ENCODE peak calls at places on chromosome 17, in ten cellular contexts. T is stimulated activated CD4-positive, alpha-beta T cell treated with anti-CD3 and anti-CD28 coated beads, Interleukin-1b, Interleukin-23, amount 100 ng/mL, for 4 hours; I is islet precursor cell; U is skeletal muscle cell; C is RPMI8226; N is stimulated activated CD8-positive, alpha-beta memory T cell treated with anti-CD3 and anti-CD28 coated beads, Interleukin-4, amount 100 ng/mL, for 1 hour; M is activated naive CD8-positive, alpha-beta T cell treated with anti-CD3 and anti-CD28 coated beads for 36 hours; L is COLO829; Q is SK-MEL-5; D is A549. A is an unnamed sample.

GRCh38 chr17:36527851-36528250 is 6.8 kb downstream of the MYO19 start:
- DNase-seq in T (no peak), I (peak; percentile 53), U (no peak), C (no peak), N (no peak), M (no peak), L (no peak), Q (no peak), D (no peak), A (no peak)

GRCh38 chr17:27804113-27804512 is 3.8 kb upstream of the NOS2 start:
- DNase-seq in T (no peak), I (no peak), U (no peak), C (no peak), N (no peak), M (no peak), L (no peak), Q (no peak), D (no peak), A (no peak)

GRCh38 chr17:59365383-59365981 is 34.0 kb downstream of the YPEL2 start:
- DNase-seq in T (no peak), I (peak; percentile 82), U (no peak), C (no peak), N (no peak), M (no peak), L (no peak), Q (no peak), D (no peak), A (no peak)

GRCh38 chr17:47703191-47703591 is 9.2 kb downstream of the TBKBP1 start:
- DNase-seq in T (peak; percentile 60), I (no peak), U (no peak), C (no peak), N (no peak), M (peak; percentile 70), L (no peak), Q (no peak), D (no peak), A (no peak)

GRCh38 chr17:850828-851759 is 68.9 kb downstream of the MRM3 start:
- DNase-seq in T (no peak), I (no peak), U (peak; percentile 40), C (no peak), N (no peak), M (no peak), L (no peak), Q (no peak), D (no peak), A (peak; percentile 40)

GRCh38 chr17:75720656-75721462 is at the start of gene ITGB4:
- DNase-seq in T (peak; percentile 48), I (peak; percentile 93), U (no peak), C (peak; percentile 90), N (peak; percentile 41), M (peak; percentile 70), L (no peak), Q (no peak), D (peak; percentile 75), A (no peak)

GRCh38 chr17:17783825-17784598 is 52.8 kb downstream of the SREBF1 start:
- DNase-seq in T (no peak), I (peak; percentile 74), U (peak; percentile 18), C (peak; percentile 83), N (no peak), M (no peak), L (no peak), Q (no peak), D (no peak), A (no peak)

GRCh38 chr17:77571562-77571981 is 386.9 kb upstream of the TNRC6C start:
- DNase-seq in T (no peak), I (no peak), U (no peak), C (no peak), N (no peak), M (no peak), L (no peak), Q (no peak), D (no peak), A (peak; percentile 6)

GRCh38 chr17:74950207-74950606 is 14.5 kb downstream of the OTOP3 start:
- DNase-seq in T (no peak), I (no peak), U (no peak), C (no peak), N (no peak), M (no peak), L (no peak), Q (no peak), D (no peak), A (no peak)

GRCh38 chr17:79939755-79940154 is 95.9 kb downstream of the TBC1D16 start:
- DNase-seq in T (no peak), I (no peak), U (no peak), C (no peak), N (no peak), M (no peak), L (no peak), Q (no peak), D (no peak), A (no peak)

GRCh38 chr17:19728114-19728495 is 11.7 kb upstream of the SLC47A2 start:
- DNase-seq in T (no peak), I (no peak), U (peak; percentile 71), C (peak; percentile 90), N (no peak), M (no peak), L (no peak), Q (peak; percentile 27), D (no peak), A (peak; percentile 63)

GRCh38 chr17:21210411-21211076 is 3.4 kb downstream of the TMEM11 start:
- DNase-seq in T (no peak), I (no peak), U (no peak), C (no peak), N (no peak), M (no peak), L (no peak), Q (no peak), D (no peak), A (no peak)

GRCh38 chr17:63249256-63250006 is 196.7 kb downstream of the CYB561 start:
- DNase-seq in T (no peak), I (no peak), U (peak; percentile 17), C (no peak), N (no peak), M (no peak), L (no peak), Q (peak; percentile 22), D (no peak), A (peak; percentile 42)

GRCh38 chr17:13986855-13987254 is 82.4 kb upstream of the COX10 start:
- DNase-seq in T (no peak), I (peak; percentile 36), U (no peak), C (no peak), N (no peak), M (no peak), L (no peak), Q (no peak), D (no peak), A (no peak)

GRCh38 chr17:6191405-6192095 is 121.4 kb downstream of the WSCD1 start:
- DNase-seq in T (no peak), I (peak; percentile 52), U (no peak), C (no peak), N (no peak), M (no peak), L (no peak), Q (no peak), D (no peak), A (no peak)

GRCh38 chr17:78143214-78144145 is 2.7 kb upstream of the C17orf99 start:
- DNase-seq in T (no peak), I (no peak), U (no peak), C (no peak), N (no peak), M (no peak), L (no peak), Q (no peak), D (no peak), A (no peak)

GRCh38 chr17:50261051-50261915 is 13.0 kb upstream of the TMEM92 start:
- DNase-seq in T (no peak), I (peak; percentile 54), U (no peak), C (no peak), N (no peak), M (no peak), L (no peak), Q (no peak), D (no peak), A (no peak)

GRCh38 chr17:60971515-60972369 is 294.1 kb downstream of the BCAS3 start:
- DNase-seq in T (peak; percentile 9), I (peak; percentile 67), U (peak; percentile 32), C (peak; percentile 47), N (peak; percentile 3), M (peak; percentile 17), L (peak; percentile 74), Q (peak; percentile 90), D (peak; percentile 37), A (peak; percentile 80)

GRCh38 chr17:73338050-73338491 is 26.3 kb upstream of the CDC42EP4 start:
- DNase-seq in T (no peak), I (no peak), U (no peak), C (no peak), N (no peak), M (no peak), L (no peak), Q (no peak), D (no peak), A (peak; percentile 77)

GRCh38 chr17:49388290-49388640 is 26.2 kb upstream of the ZNF652 start:
- DNase-seq in T (no peak), I (no peak), U (no peak), C (no peak), N (no peak), M (no peak), L (no peak), Q (no peak), D (no peak), A (no peak)

GRCh38 chr17:21194688-21195087 is 19.3 kb downstream of the TMEM11 start:
- DNase-seq in T (no peak), I (no peak), U (no peak), C (no peak), N (no peak), M (no peak), L (no peak), Q (no peak), D (no peak), A (peak; percentile 43)

GRCh38 chr17:72706396-72706981 is 386.0 kb downstream of the SLC39A11 start:
- DNase-seq in T (no peak), I (no peak), U (no peak), C (no peak), N (no peak), M (no peak), L (no peak), Q (no peak), D (peak; percentile 57), A (no peak)

GRCh38 chr17:51819341-51819740 is 339.2 kb downstream of the CA10 start:
- DNase-seq in T (no peak), I (peak; percentile 66), U (no peak), C (no peak), N (no peak), M (no peak), L (no peak), Q (no peak), D (no peak), A (no peak)

GRCh38 chr17:49523706-49524472 is 28.8 kb downstream of the NGFR start:
- DNase-seq in T (peak; percentile 4), I (peak; percentile 54), U (no peak), C (peak; percentile 93), N (no peak), M (peak; percentile 54), L (no peak), Q (no peak), D (no peak), A (no peak)

GRCh38 chr17:15457723-15458094 is 9.7 kb downstream of the CDRT4 start:
- DNase-seq in T (no peak), I (peak; percentile 83), U (no peak), C (no peak), N (no peak), M (no peak), L (no peak), Q (peak; percentile 60), D (no peak), A (no peak)

GRCh38 chr17:77352996-77353395 is 212.2 kb downstream of the SEC14L1 start:
- DNase-seq in T (no peak), I (peak; percentile 34), U (no peak), C (no peak), N (no peak), M (no peak), L (no peak), Q (no peak), D (no peak), A (no peak)

GRCh38 chr17:35170968-35171771 is 23.0 kb downstream of the SLC35G3 start:
- DNase-seq in T (no peak), I (no peak), U (no peak), C (peak; percentile 32), N (no peak), M (no peak), L (peak; percentile 57), Q (peak; percentile 53), D (peak; percentile 49), A (peak; percentile 15)

GRCh38 chr17:74442670-74443515 is 11.0 kb downstream of the GPRC5C start:
- DNase-seq in T (no peak), I (peak; percentile 62), U (no peak), C (peak; percentile 86), N (no peak), M (peak; percentile 47), L (no peak), Q (no peak), D (no peak), A (no peak)

A was measured in IMR-90.